ENCODE peak calls at places on chromosomes 4 and X, in eight cellular contexts. S, W, A, I, C, Q, G and Z are unnamed samples. For H3K27me3, the result is how much of the 10 kb centered on the place peaks cover.

GRCh38 chrX:113136841-113137240 is 296.2 kb upstream of the AMOT start:
- DNase-seq in S (no peak), W (no peak), A (no peak), I (no peak), C (no peak), Q (no peak), G (no peak), Z (no peak)

GRCh38 chrX:103927030-103927429 is 35.4 kb upstream of the TMSB15B start:
- DNase-seq in S (no peak), W (no peak), A (no peak), I (no peak), C (no peak), Q (no peak), G (no peak), Z (no peak)

GRCh38 chrX:153819398-153820083 is 10.8 kb downstream of the PDZD4 start:
- DNase-seq in S (no peak), W (no peak), A (no peak), I (no peak), C (no peak), Q (peak), G (no peak), Z (no peak)

GRCh38 chrX:24965400-24965799 is 50.4 kb downstream of the ARX start:
- DNase-seq in S (no peak), W (no peak), A (no peak), I (no peak), C (no peak), Q (no peak), G (no peak), Z (no peak)

GRCh38 chr4:56477192-56477706 is 9.8 kb downstream of the SRP72 start:
- DNase-seq in S (no peak), W (no peak), A (no peak), I (no peak), C (no peak), Q (no peak), G (no peak), Z (no peak)

GRCh38 chr4:17155486-17155885 is 257.0 kb upstream of the LDB2 start:
- DNase-seq in S (no peak), W (no peak), A (no peak), I (no peak), C (no peak), Q (no peak), G (no peak), Z (no peak)

GRCh38 chr4:184457530-184458249 is 16.7 kb downstream of the IRF2 start:
- DNase-seq in S (no peak), W (no peak), A (no peak), I (no peak), C (no peak), Q (no peak), G (no peak), Z (no peak)

GRCh38 chr4:6369511-6369910 is 99.9 kb downstream of the WFS1 start:
- DNase-seq in S (no peak), W (no peak), A (no peak), I (no peak), C (no peak), Q (no peak), G (no peak), Z (no peak)

GRCh38 chr4:86036729-86037128 is 323.1 kb downstream of the MAPK10 start:
- DNase-seq in S (no peak), W (no peak), A (no peak), I (no peak), C (no peak), Q (no peak), G (no peak), Z (no peak)

GRCh38 chr4:182478475-182478874 is 235.3 kb downstream of the TENM3 start:
- DNase-seq in S (no peak), W (no peak), A (no peak), I (no peak), C (no peak), Q (peak), G (no peak), Z (no peak)

GRCh38 chr4:71266090-71266794 is 72.6 kb upstream of the SLC4A4 start:
- DNase-seq in S (no peak), W (no peak), A (no peak), I (no peak), C (no peak), Q (no peak), G (no peak), Z (no peak)

GRCh38 chr4:1378559-1379231 is 27.5 kb downstream of the NKX1-1 start:
- DNase-seq in S (no peak), W (no peak), A (no peak), I (no peak), C (no peak), Q (no peak), G (no peak), Z (no peak)

GRCh38 chr4:77804471-77804870 is 14.7 kb downstream of the CNOT6L start:
- DNase-seq in S (no peak), W (no peak), A (no peak), I (no peak), C (no peak), Q (no peak), G (no peak), Z (no peak)

GRCh38 chr4:11418610-11419009 is 10.1 kb downstream of the HS3ST1 start:
- DNase-seq in S (no peak), W (no peak), A (no peak), I (no peak), C (no peak), Q (peak), G (no peak), Z (no peak)

GRCh38 chr4:74378573-74378972 is 13.6 kb downstream of the EREG start:
- DNase-seq in S (no peak), W (no peak), A (no peak), I (no peak), C (no peak), Q (no peak), G (no peak), Z (no peak)

GRCh38 chr4:113826431-113826830 is 64.9 kb upstream of the CAMK2D start:
- DNase-seq in S (no peak), W (no peak), A (no peak), I (no peak), C (no peak), Q (no peak), G (no peak), Z (no peak)

GRCh38 chr4:113823291-113823659 is 61.7 kb upstream of the CAMK2D start:
- DNase-seq in S (no peak), W (no peak), A (no peak), I (no peak), C (peak), Q (no peak), G (no peak), Z (peak)

GRCh38 chr4:113827285-113827684 is 65.7 kb upstream of the CAMK2D start:
- DNase-seq in S (no peak), W (no peak), A (no peak), I (no peak), C (no peak), Q (no peak), G (no peak), Z (no peak)

GRCh38 chr4:113822555-113823290 is 61.2 kb upstream of the CAMK2D start:
- DNase-seq in S (no peak), W (no peak), A (no peak), I (no peak), C (no peak), Q (no peak), G (no peak), Z (no peak)

GRCh38 chr4:113825272-113825671 is 63.7 kb upstream of the CAMK2D start:
- DNase-seq in S (no peak), W (no peak), A (no peak), I (peak), C (no peak), Q (no peak), G (no peak), Z (no peak)
- H3K27ac ChIP-seq in S (no peak), W (no peak), A (no peak), I (no peak), C (no peak), Q (no peak), G (no peak), Z (no peak)

GRCh38 chr4:8587469-8588195 is 4.9 kb upstream of the CPZ start:
- DNase-seq in S (no peak), W (no peak), A (no peak), I (no peak), C (no peak), Q (no peak), G (no peak), Z (no peak)
- H3K27me3 ChIP-seq in S (under half), W (under half), A (under half), I (under half), C (under half), Q (under half), G (under half), Z (under half)

DNA sequence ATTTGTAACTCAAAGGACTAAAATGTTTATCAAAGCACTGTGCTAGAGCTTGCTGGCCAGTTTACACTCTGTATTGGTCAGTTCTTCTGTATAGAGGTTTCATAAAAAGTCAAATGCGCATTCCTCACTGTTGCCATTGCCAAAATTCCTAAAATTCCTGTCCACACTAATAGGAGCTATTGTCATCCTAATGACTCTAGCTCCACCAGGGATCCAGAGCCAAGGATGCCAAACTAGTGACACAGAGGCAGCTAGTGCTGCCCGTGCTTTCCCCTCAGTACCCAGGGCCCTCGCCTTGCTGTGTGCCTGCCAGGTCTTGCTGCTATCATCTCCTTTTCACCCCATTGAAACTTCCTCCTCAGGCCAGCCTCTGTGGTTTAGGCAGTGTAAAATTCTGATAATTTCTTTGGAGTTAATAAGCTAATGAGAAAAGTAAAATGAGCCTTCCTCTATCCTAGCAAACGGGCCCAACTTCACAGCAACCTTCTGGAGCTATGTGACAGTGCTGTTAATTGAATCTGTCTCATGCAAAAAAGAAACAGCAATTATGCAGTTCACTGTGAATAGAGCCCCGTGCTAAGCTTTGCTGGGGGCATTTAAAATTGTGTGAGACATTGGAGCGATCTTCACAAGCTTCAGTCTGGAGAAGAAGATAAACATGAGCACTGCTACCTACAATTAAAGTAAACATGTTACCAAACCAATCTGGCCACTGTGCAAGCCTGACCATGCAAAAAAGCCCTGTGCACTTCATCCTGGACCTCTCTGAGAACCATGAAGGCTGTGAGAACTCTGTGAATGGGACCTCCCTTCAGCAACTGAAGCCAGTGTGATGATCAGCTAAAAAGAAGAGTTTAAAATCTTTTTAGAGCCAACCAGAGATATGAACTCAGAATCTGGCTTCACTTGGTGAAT is 43.1 kb upstream of the FGF2 start:
- DNase-seq in S (peak), W (peak), A (no peak), I (no peak), C (peak), Q (peak), G (no peak), Z (peak)
- H3K27ac ChIP-seq in S (no peak), W (peak), A (no peak), I (no peak), C (peak), Q (peak), G (peak), Z (peak)

GRCh38 chrX:136318895-136319597 is 18.3 kb downstream of the ADGRG4 start:
- DNase-seq in S (no peak), W (no peak), A (no peak), I (no peak), C (no peak), Q (no peak), G (no peak), Z (no peak)

GRCh38 chrX:136325377-136325776 is 24.6 kb downstream of the ADGRG4 start:
- DNase-seq in S (no peak), W (no peak), A (no peak), I (no peak), C (no peak), Q (no peak), G (no peak), Z (no peak)

GRCh38 chrX:136318166-136318565 is 17.4 kb downstream of the ADGRG4 start:
- DNase-seq in S (no peak), W (no peak), A (no peak), I (no peak), C (no peak), Q (no peak), G (no peak), Z (no peak)

GRCh38 chrX:136321532-136321931 is 20.8 kb downstream of the ADGRG4 start:
- DNase-seq in S (no peak), W (no peak), A (no peak), I (no peak), C (no peak), Q (no peak), G (no peak), Z (no peak)

DNA sequence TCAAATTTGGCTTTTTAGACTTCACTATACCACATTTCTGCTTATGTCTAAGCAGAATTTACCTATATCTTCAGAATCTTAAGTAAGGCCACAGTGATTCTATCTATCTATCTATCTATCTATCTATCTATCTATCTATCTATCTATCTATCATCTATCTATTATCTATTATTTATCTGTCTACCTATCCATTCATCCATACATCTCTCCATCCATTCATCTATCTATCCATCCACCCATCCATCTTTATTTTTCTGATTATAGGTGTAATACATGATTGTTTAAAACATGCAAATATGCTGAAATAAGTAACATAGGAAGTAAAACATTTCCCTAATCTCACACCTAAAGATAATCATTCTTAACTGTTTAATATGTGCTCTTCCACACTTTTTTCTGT is 18.8 kb downstream of the ADGRG4 start:
- DNase-seq in S (no peak), W (no peak), A (no peak), I (no peak), C (no peak), Q (no peak), G (no peak), Z (no peak)
- H3K27me3 ChIP-seq in S (under half), W (under half), A (under half), I (under half), C (under half), Q (under half), G (under half), Z (under half)

GRCh38 chr4:83850435-83850834 is 314.5 kb downstream of the GPAT3 start:
- DNase-seq in S (no peak), W (no peak), A (no peak), I (no peak), C (no peak), Q (peak), G (no peak), Z (no peak)
- H3K27ac ChIP-seq in S (no peak), W (no peak), A (no peak), I (no peak), C (no peak), Q (peak), G (no peak), Z (no peak)